ENCODE peak calls at places on chromosomes 7 and 10, in four cellular contexts. One of them, this sample, is unnamed.

GRCh38 chr7:47764746-47765145 is 182.8 kb upstream of the TNS3 start:
- DNase-seq in aorta: no peak
- DNase-seq in astrocyte: no peak
- DNase-seq in GM23338: no peak
- DNase-seq in this sample: peak; percentile 44

GRCh38 chr7:123770378-123770777 is 21.6 kb upstream of the WASL start:
- DNase-seq in aorta: no peak
- DNase-seq in astrocyte: peak; percentile 60
- DNase-seq in GM23338: no peak
- DNase-seq in this sample: no peak

GRCh38 chr10:12500406-12501303 is 151.3 kb downstream of the CAMK1D start:
- DNase-seq in aorta: no peak
- DNase-seq in astrocyte: no peak
- DNase-seq in GM23338: no peak
- DNase-seq in this sample: peak; percentile 23

GRCh38 chr7:105323366-105323765 is 65.4 kb downstream of the SRPK2 start:
- DNase-seq in aorta: no peak
- DNase-seq in astrocyte: no peak
- DNase-seq in GM23338: no peak
- DNase-seq in this sample: no peak

GRCh38 chr7:115226410-115226809 is 304.5 kb downstream of the MDFIC start:
- DNase-seq in aorta: no peak
- DNase-seq in astrocyte: no peak
- DNase-seq in GM23338: peak; percentile 95
- DNase-seq in this sample: no peak

GRCh38 chr7:105589221-105590077 is 8.2 kb upstream of the EFCAB10 start:
- DNase-seq in aorta: no peak
- DNase-seq in astrocyte: peak; percentile 46
- DNase-seq in GM23338: peak; percentile 89
- DNase-seq in this sample: peak; percentile 92

GRCh38 chr10:102114861-102115618 is 5.1 kb downstream of the LDB1 start:
- DNase-seq in aorta: peak; percentile 94
- DNase-seq in astrocyte: peak; percentile 44
- DNase-seq in GM23338: peak; percentile 97
- DNase-seq in this sample: peak; percentile 97

GRCh38 chr7:27172388-27172774 is 1.7 kb downstream of the HOXA10 start:
- DNase-seq in aorta: no peak
- DNase-seq in astrocyte: no peak
- DNase-seq in GM23338: no peak
- DNase-seq in this sample: no peak

GRCh38 chr10:62188021-62188616 is 80.5 kb downstream of the RTKN2 start:
- DNase-seq in aorta: no peak
- DNase-seq in astrocyte: no peak
- DNase-seq in GM23338: no peak
- DNase-seq in this sample: no peak

GRCh38 chr7:108308913-108309312 is 147.3 kb downstream of the NRCAM start:
- DNase-seq in aorta: no peak
- DNase-seq in astrocyte: peak; percentile 62
- DNase-seq in GM23338: no peak
- DNase-seq in this sample: peak; percentile 73

GRCh38 chr7:122883049-122883670 is 3.1 kb downstream of the CADPS2 start:
- DNase-seq in aorta: no peak
- DNase-seq in astrocyte: no peak
- DNase-seq in GM23338: no peak
- DNase-seq in this sample: no peak

GRCh38 chr10:73597346-73597745 is 6.2 kb upstream of the USP54 start:
- DNase-seq in aorta: no peak
- DNase-seq in astrocyte: peak; percentile 71
- DNase-seq in GM23338: no peak
- DNase-seq in this sample: no peak

GRCh38 chr10:11849908-11850307 is 26.8 kb downstream of the PROSER2 start:
- DNase-seq in aorta: no peak
- DNase-seq in astrocyte: no peak
- DNase-seq in GM23338: no peak
- DNase-seq in this sample: no peak

GRCh38 chr10:124436191-124436638 is 13.6 kb downstream of the NKX1-2 start:
- DNase-seq in aorta: no peak
- DNase-seq in astrocyte: peak; percentile 54
- DNase-seq in GM23338: no peak
- DNase-seq in this sample: no peak

GRCh38 chr10:71750986-71751385 is 22.3 kb downstream of the VSIR start:
- DNase-seq in aorta: no peak
- DNase-seq in astrocyte: no peak
- DNase-seq in GM23338: no peak
- DNase-seq in this sample: no peak

GRCh38 chr10:78330884-78331283 is 297.2 kb downstream of the RPS24 start:
- DNase-seq in aorta: no peak
- DNase-seq in astrocyte: no peak
- DNase-seq in GM23338: no peak
- DNase-seq in this sample: no peak

GRCh38 chr7:45698527-45699309 is 124.5 kb downstream of the ADCY1 start:
- DNase-seq in aorta: no peak
- DNase-seq in astrocyte: no peak
- DNase-seq in GM23338: no peak
- DNase-seq in this sample: no peak

GRCh38 chr7:101273126-101273525 is 28.2 kb upstream of the FIS1 start:
- DNase-seq in aorta: no peak
- DNase-seq in astrocyte: no peak
- DNase-seq in GM23338: peak; percentile 59
- DNase-seq in this sample: no peak

GRCh38 chr10:12742776-12743175 is 258.7 kb downstream of the CCDC3 start:
- DNase-seq in aorta: no peak
- DNase-seq in astrocyte: no peak
- DNase-seq in GM23338: no peak
- DNase-seq in this sample: no peak

DNA sequence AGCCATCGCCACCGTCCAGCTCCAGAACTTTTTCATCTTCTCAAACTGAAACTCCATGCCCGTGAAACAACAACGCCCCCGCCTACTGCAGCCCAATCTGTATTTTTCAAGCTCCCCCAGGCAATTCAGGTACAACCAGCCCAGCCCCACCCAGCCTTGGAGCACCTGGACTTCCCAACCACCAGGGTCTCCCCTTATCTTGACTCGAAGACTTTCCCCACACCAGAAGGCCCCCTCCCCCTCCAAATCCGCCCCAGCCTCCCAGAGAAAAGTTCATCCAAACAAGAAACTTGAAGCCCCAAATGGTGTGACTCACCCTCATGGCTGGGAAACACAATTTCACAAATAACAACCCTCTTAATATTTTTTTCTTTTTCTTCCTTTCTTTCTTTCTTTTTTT is 10.6 kb downstream of the ZCCHC24 start:
- DNase-seq in aorta: no peak
- DNase-seq in astrocyte: peak; percentile 80
- DNase-seq in GM23338: no peak
- DNase-seq in this sample: peak; percentile 85
- H3K4me3 ChIP-seq in aorta: no peak overlapping the region
- H3K4me3 ChIP-seq in astrocyte: peak overlapping the region; percentile 3
- H3K4me3 ChIP-seq in GM23338: no peak overlapping the region
- H3K4me3 ChIP-seq in this sample: peak overlapping the region; percentile 70

DNA sequence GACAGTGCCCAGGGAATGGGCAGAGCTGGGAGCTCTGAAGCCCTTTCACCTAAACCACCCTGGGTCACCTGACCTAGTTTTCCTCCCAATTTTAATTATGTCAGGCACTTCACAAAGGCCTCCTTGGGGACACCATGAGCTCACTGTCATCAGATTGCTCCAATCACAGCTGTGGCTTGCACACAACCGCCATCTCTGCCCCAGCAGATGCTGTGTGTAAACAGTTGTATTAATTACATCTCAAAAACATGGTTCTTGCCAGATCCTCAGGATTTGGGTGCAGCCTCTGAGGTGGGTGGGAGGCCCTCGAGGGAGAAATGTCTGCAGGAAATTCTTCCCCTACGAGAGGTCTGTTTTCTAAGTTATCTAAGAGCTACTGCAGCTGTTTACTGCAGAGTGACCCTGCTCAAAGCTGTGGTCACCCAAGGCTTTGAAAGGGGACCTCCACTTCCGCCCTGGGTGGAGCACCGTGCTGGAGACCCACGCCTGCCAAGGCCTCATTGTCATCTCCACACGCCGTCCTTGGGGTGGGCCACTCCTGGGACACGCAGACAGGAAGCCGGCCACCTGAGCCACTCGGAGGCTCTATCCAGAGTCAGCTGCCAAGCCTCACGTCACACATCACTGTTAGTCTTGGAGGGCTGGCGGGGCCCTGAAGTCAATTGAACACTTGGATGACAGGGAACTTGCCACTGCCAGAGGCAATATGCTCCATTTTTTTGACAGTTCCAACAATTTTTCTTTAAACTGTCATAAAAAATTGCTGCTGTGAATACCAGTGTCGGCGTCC is 81.5 kb downstream of the EGFR start:
- DNase-seq in aorta: peak; percentile 84
- DNase-seq in astrocyte: no peak
- DNase-seq in GM23338: no peak
- DNase-seq in this sample: no peak
- H3K4me1 ChIP-seq in aorta: no peaks in the 10 kb centered on the region
- H3K4me1 ChIP-seq in astrocyte: peaks cover 15% of the 10 kb centered on the region
- H3K4me1 ChIP-seq in GM23338: peaks cover 16% of the 10 kb centered on the region
- H3K4me1 ChIP-seq in this sample: peaks cover 35% of the 10 kb centered on the region

GRCh38 chr7:2509298-2509906 is 10.2 kb upstream of the LFNG start:
- DNase-seq in aorta: no peak
- DNase-seq in astrocyte: no peak
- DNase-seq in GM23338: no peak
- DNase-seq in this sample: no peak
- H3K4me3 ChIP-seq in aorta: no peak overlapping the region
- H3K4me3 ChIP-seq in astrocyte: no peak overlapping the region
- H3K4me3 ChIP-seq in GM23338: no peak overlapping the region
- H3K4me3 ChIP-seq in this sample: no peak overlapping the region

GRCh38 chr7:152666078-152666477 is 9.9 kb downstream of the XRCC2 start:
- DNase-seq in aorta: no peak
- DNase-seq in astrocyte: no peak
- DNase-seq in GM23338: no peak
- DNase-seq in this sample: no peak

GRCh38 chr7:152661479-152661878 is 14.5 kb downstream of the XRCC2 start:
- DNase-seq in aorta: no peak
- DNase-seq in astrocyte: no peak
- DNase-seq in GM23338: no peak
- DNase-seq in this sample: no peak

GRCh38 chr7:152664636-152665035 is 11.3 kb downstream of the XRCC2 start:
- DNase-seq in aorta: no peak
- DNase-seq in astrocyte: no peak
- DNase-seq in GM23338: no peak
- DNase-seq in this sample: no peak

GRCh38 chr7:152663101-152663740 is 12.7 kb downstream of the XRCC2 start:
- DNase-seq in aorta: no peak
- DNase-seq in astrocyte: no peak
- DNase-seq in GM23338: peak; percentile 23
- DNase-seq in this sample: no peak

GRCh38 chr7:152663926-152664325 is 12.0 kb downstream of the XRCC2 start:
- DNase-seq in aorta: no peak
- DNase-seq in astrocyte: no peak
- DNase-seq in GM23338: no peak
- DNase-seq in this sample: no peak
- H3K4me1 ChIP-seq in aorta: no peaks in the 10 kb centered on the region
- H3K4me1 ChIP-seq in astrocyte: no peaks in the 10 kb centered on the region
- H3K4me1 ChIP-seq in GM23338: no peaks in the 10 kb centered on the region
- H3K4me1 ChIP-seq in this sample: no peaks in the 10 kb centered on the region

GRCh38 chr10:57026307-57026706 is 665.2 kb upstream of the ZWINT start:
- DNase-seq in aorta: no peak
- DNase-seq in astrocyte: no peak
- DNase-seq in GM23338: no peak
- DNase-seq in this sample: no peak
- H3K4me3 ChIP-seq in aorta: no peak overlapping the region
- H3K4me3 ChIP-seq in astrocyte: no peak overlapping the region
- H3K4me3 ChIP-seq in GM23338: no peak overlapping the region
- H3K4me3 ChIP-seq in this sample: no peak overlapping the region

This sample was measured in adipocyte.